ENCODE peak calls at places on chromosome 6, in nine cellular contexts. One of them, this sample, is unnamed. For H3K27me3 and H3K36me3, the result is how much of the 10 kb centered on the place peaks cover.

GRCh38 chr6:46637145-46637544 is 15.5 kb downstream of the CYP39A1 start:
- DNase-seq in PC-3: peak
- DNase-seq in spleen: no peak
- DNase-seq in mesenchymal stem cell: peak
- DNase-seq in effector memory CD4-positive, alpha-beta T cell: no peak
- DNase-seq in uterus: no peak
- DNase-seq in neural progenitor cell: no peak
- DNase-seq in cardiac muscle cell: peak
- DNase-seq in brain microvascular endothelial cell: no peak
- DNase-seq in this sample: no peak

GRCh38 chr6:63844287-63844686 is 208.7 kb downstream of the PHF3 start:
- DNase-seq in PC-3: no peak
- DNase-seq in spleen: no peak
- DNase-seq in mesenchymal stem cell: peak
- DNase-seq in effector memory CD4-positive, alpha-beta T cell: no peak
- DNase-seq in uterus: no peak
- DNase-seq in neural progenitor cell: no peak
- DNase-seq in cardiac muscle cell: peak
- DNase-seq in brain microvascular endothelial cell: peak
- DNase-seq in this sample: no peak

GRCh38 chr6:116106146-116106545 is 5.5 kb downstream of the NT5DC1 start:
- DNase-seq in PC-3: no peak
- DNase-seq in spleen: no peak
- DNase-seq in mesenchymal stem cell: peak
- DNase-seq in effector memory CD4-positive, alpha-beta T cell: no peak
- DNase-seq in uterus: no peak
- DNase-seq in neural progenitor cell: no peak
- DNase-seq in cardiac muscle cell: peak
- DNase-seq in brain microvascular endothelial cell: no peak
- DNase-seq in this sample: no peak

GRCh38 chr6:30260036-30260504 is 46.9 kb upstream of the TRIM26 start:
- DNase-seq in PC-3: no peak
- DNase-seq in spleen: peak
- DNase-seq in mesenchymal stem cell: no peak
- DNase-seq in effector memory CD4-positive, alpha-beta T cell: no peak
- DNase-seq in uterus: no peak
- DNase-seq in neural progenitor cell: no peak
- DNase-seq in cardiac muscle cell: peak
- DNase-seq in brain microvascular endothelial cell: no peak
- DNase-seq in this sample: peak

GRCh38 chr6:105494688-105495087 is 91.8 kb upstream of the PREP start:
- DNase-seq in PC-3: no peak
- DNase-seq in spleen: no peak
- DNase-seq in mesenchymal stem cell: no peak
- DNase-seq in effector memory CD4-positive, alpha-beta T cell: no peak
- DNase-seq in uterus: no peak
- DNase-seq in neural progenitor cell: no peak
- DNase-seq in cardiac muscle cell: no peak
- DNase-seq in brain microvascular endothelial cell: no peak
- DNase-seq in this sample: no peak

GRCh38 chr6:128554302-128554701 is 33.9 kb upstream of the PTPRK start:
- DNase-seq in PC-3: peak
- DNase-seq in spleen: no peak
- DNase-seq in mesenchymal stem cell: no peak
- DNase-seq in effector memory CD4-positive, alpha-beta T cell: no peak
- DNase-seq in uterus: no peak
- DNase-seq in neural progenitor cell: no peak
- DNase-seq in cardiac muscle cell: peak
- DNase-seq in brain microvascular endothelial cell: no peak
- DNase-seq in this sample: no peak

GRCh38 chr6:85660181-85660611 is 17.5 kb upstream of the SYNCRIP start:
- DNase-seq in PC-3: peak
- DNase-seq in spleen: no peak
- DNase-seq in mesenchymal stem cell: peak
- DNase-seq in effector memory CD4-positive, alpha-beta T cell: no peak
- DNase-seq in uterus: no peak
- DNase-seq in neural progenitor cell: no peak
- DNase-seq in cardiac muscle cell: peak
- DNase-seq in brain microvascular endothelial cell: peak
- DNase-seq in this sample: no peak

GRCh38 chr6:49269190-49269589 is 193.9 kb downstream of the MMUT start:
- DNase-seq in PC-3: peak
- DNase-seq in spleen: no peak
- DNase-seq in mesenchymal stem cell: no peak
- DNase-seq in effector memory CD4-positive, alpha-beta T cell: no peak
- DNase-seq in uterus: no peak
- DNase-seq in neural progenitor cell: no peak
- DNase-seq in cardiac muscle cell: no peak
- DNase-seq in brain microvascular endothelial cell: no peak
- DNase-seq in this sample: no peak

GRCh38 chr6:5425267-5425666 is 164.0 kb downstream of the FARS2 start:
- DNase-seq in PC-3: no peak
- DNase-seq in spleen: no peak
- DNase-seq in mesenchymal stem cell: peak
- DNase-seq in effector memory CD4-positive, alpha-beta T cell: no peak
- DNase-seq in uterus: no peak
- DNase-seq in neural progenitor cell: no peak
- DNase-seq in cardiac muscle cell: no peak
- DNase-seq in brain microvascular endothelial cell: no peak
- DNase-seq in this sample: no peak

GRCh38 chr6:53065266-53066058 is at the start of gene FBXO9:
- DNase-seq in PC-3: peak
- DNase-seq in spleen: peak
- DNase-seq in mesenchymal stem cell: peak
- DNase-seq in effector memory CD4-positive, alpha-beta T cell: peak
- DNase-seq in uterus: peak
- DNase-seq in neural progenitor cell: peak
- DNase-seq in cardiac muscle cell: peak
- DNase-seq in brain microvascular endothelial cell: no peak
- DNase-seq in this sample: no peak

GRCh38 chr6:91754691-91755090 is 1167.8 kb upstream of the MAP3K7 start:
- DNase-seq in PC-3: no peak
- DNase-seq in spleen: no peak
- DNase-seq in mesenchymal stem cell: no peak
- DNase-seq in effector memory CD4-positive, alpha-beta T cell: no peak
- DNase-seq in uterus: no peak
- DNase-seq in neural progenitor cell: no peak
- DNase-seq in cardiac muscle cell: no peak
- DNase-seq in brain microvascular endothelial cell: no peak
- DNase-seq in this sample: no peak

GRCh38 chr6:135044639-135045038 is 10.0 kb downstream of the HBS1L start:
- DNase-seq in PC-3: no peak
- DNase-seq in spleen: no peak
- DNase-seq in mesenchymal stem cell: no peak
- DNase-seq in effector memory CD4-positive, alpha-beta T cell: no peak
- DNase-seq in uterus: no peak
- DNase-seq in neural progenitor cell: no peak
- DNase-seq in cardiac muscle cell: no peak
- DNase-seq in brain microvascular endothelial cell: no peak
- DNase-seq in this sample: no peak
- H3K27me3 ChIP-seq in PC-3: under half
- H3K27me3 ChIP-seq in spleen: under half
- H3K27me3 ChIP-seq in mesenchymal stem cell: under half
- H3K27me3 ChIP-seq in effector memory CD4-positive, alpha-beta T cell: under half
- H3K27me3 ChIP-seq in uterus: under half
- H3K27me3 ChIP-seq in neural progenitor cell: under half
- H3K27me3 ChIP-seq in cardiac muscle cell: under half
- H3K27me3 ChIP-seq in brain microvascular endothelial cell: under half
- H3K27me3 ChIP-seq in this sample: under half

GRCh38 chr6:42679358-42679757 is 43.0 kb downstream of the PRPH2 start:
- DNase-seq in PC-3: no peak
- DNase-seq in spleen: no peak
- DNase-seq in mesenchymal stem cell: no peak
- DNase-seq in effector memory CD4-positive, alpha-beta T cell: no peak
- DNase-seq in uterus: no peak
- DNase-seq in neural progenitor cell: no peak
- DNase-seq in cardiac muscle cell: no peak
- DNase-seq in brain microvascular endothelial cell: no peak
- DNase-seq in this sample: no peak
- H3K36me3 ChIP-seq in PC-3: half or more
- H3K36me3 ChIP-seq in spleen: under half
- H3K36me3 ChIP-seq in mesenchymal stem cell: half or more
- H3K36me3 ChIP-seq in effector memory CD4-positive, alpha-beta T cell: half or more
- H3K36me3 ChIP-seq in uterus: under half
- H3K36me3 ChIP-seq in neural progenitor cell: under half
- H3K36me3 ChIP-seq in cardiac muscle cell: half or more
- H3K36me3 ChIP-seq in brain microvascular endothelial cell: under half
- H3K36me3 ChIP-seq in this sample: half or more

GRCh38 chr6:169289671-169290408 is 36.2 kb upstream of the THBS2 start:
- DNase-seq in PC-3: peak
- DNase-seq in spleen: no peak
- DNase-seq in mesenchymal stem cell: no peak
- DNase-seq in effector memory CD4-positive, alpha-beta T cell: no peak
- DNase-seq in uterus: peak
- DNase-seq in neural progenitor cell: no peak
- DNase-seq in cardiac muscle cell: peak
- DNase-seq in brain microvascular endothelial cell: peak
- DNase-seq in this sample: no peak

GRCh38 chr6:169291148-169291547 is 37.5 kb upstream of the THBS2 start:
- DNase-seq in PC-3: no peak
- DNase-seq in spleen: no peak
- DNase-seq in mesenchymal stem cell: no peak
- DNase-seq in effector memory CD4-positive, alpha-beta T cell: no peak
- DNase-seq in uterus: no peak
- DNase-seq in neural progenitor cell: no peak
- DNase-seq in cardiac muscle cell: no peak
- DNase-seq in brain microvascular endothelial cell: no peak
- DNase-seq in this sample: no peak

GRCh38 chr6:169292340-169293124 is 38.9 kb upstream of the THBS2 start:
- DNase-seq in PC-3: peak
- DNase-seq in spleen: no peak
- DNase-seq in mesenchymal stem cell: peak
- DNase-seq in effector memory CD4-positive, alpha-beta T cell: no peak
- DNase-seq in uterus: peak
- DNase-seq in neural progenitor cell: no peak
- DNase-seq in cardiac muscle cell: peak
- DNase-seq in brain microvascular endothelial cell: peak
- DNase-seq in this sample: no peak

GRCh38 chr6:169293196-169293595 is 39.5 kb upstream of the THBS2 start:
- DNase-seq in PC-3: no peak
- DNase-seq in spleen: no peak
- DNase-seq in mesenchymal stem cell: no peak
- DNase-seq in effector memory CD4-positive, alpha-beta T cell: no peak
- DNase-seq in uterus: no peak
- DNase-seq in neural progenitor cell: no peak
- DNase-seq in cardiac muscle cell: peak
- DNase-seq in brain microvascular endothelial cell: no peak
- DNase-seq in this sample: no peak

GRCh38 chr6:169291639-169292339 is 38.1 kb upstream of the THBS2 start:
- DNase-seq in PC-3: no peak
- DNase-seq in spleen: no peak
- DNase-seq in mesenchymal stem cell: no peak
- DNase-seq in effector memory CD4-positive, alpha-beta T cell: no peak
- DNase-seq in uterus: no peak
- DNase-seq in neural progenitor cell: no peak
- DNase-seq in cardiac muscle cell: no peak
- DNase-seq in brain microvascular endothelial cell: no peak
- DNase-seq in this sample: no peak
- H3K27ac ChIP-seq in PC-3: peak
- H3K27ac ChIP-seq in spleen: no peak
- H3K27ac ChIP-seq in mesenchymal stem cell: peak
- H3K27ac ChIP-seq in effector memory CD4-positive, alpha-beta T cell: no peak
- H3K27ac ChIP-seq in uterus: peak
- H3K27ac ChIP-seq in neural progenitor cell: no peak
- H3K27ac ChIP-seq in cardiac muscle cell: no peak
- H3K27ac ChIP-seq in brain microvascular endothelial cell: peak
- H3K27ac ChIP-seq in this sample: no peak

GRCh38 chr6:33492093-33492492 is 37.7 kb downstream of the ZBTB9 start:
- DNase-seq in PC-3: no peak
- DNase-seq in spleen: no peak
- DNase-seq in mesenchymal stem cell: no peak
- DNase-seq in effector memory CD4-positive, alpha-beta T cell: no peak
- DNase-seq in uterus: no peak
- DNase-seq in neural progenitor cell: peak
- DNase-seq in cardiac muscle cell: no peak
- DNase-seq in brain microvascular endothelial cell: no peak
- DNase-seq in this sample: no peak

GRCh38 chr6:33502486-33502885 is 48.1 kb downstream of the ZBTB9 start:
- DNase-seq in PC-3: no peak
- DNase-seq in spleen: no peak
- DNase-seq in mesenchymal stem cell: no peak
- DNase-seq in effector memory CD4-positive, alpha-beta T cell: no peak
- DNase-seq in uterus: no peak
- DNase-seq in neural progenitor cell: no peak
- DNase-seq in cardiac muscle cell: no peak
- DNase-seq in brain microvascular endothelial cell: no peak
- DNase-seq in this sample: no peak

GRCh38 chr6:33497157-33497556 is 42.8 kb downstream of the ZBTB9 start:
- DNase-seq in PC-3: no peak
- DNase-seq in spleen: no peak
- DNase-seq in mesenchymal stem cell: no peak
- DNase-seq in effector memory CD4-positive, alpha-beta T cell: no peak
- DNase-seq in uterus: no peak
- DNase-seq in neural progenitor cell: no peak
- DNase-seq in cardiac muscle cell: no peak
- DNase-seq in brain microvascular endothelial cell: no peak
- DNase-seq in this sample: no peak
- H3K27me3 ChIP-seq in PC-3: under half
- H3K27me3 ChIP-seq in spleen: under half
- H3K27me3 ChIP-seq in mesenchymal stem cell: under half
- H3K27me3 ChIP-seq in effector memory CD4-positive, alpha-beta T cell: under half
- H3K27me3 ChIP-seq in uterus: under half
- H3K27me3 ChIP-seq in neural progenitor cell: under half
- H3K27me3 ChIP-seq in cardiac muscle cell: under half
- H3K27me3 ChIP-seq in brain microvascular endothelial cell: under half
- H3K27me3 ChIP-seq in this sample: under half

DNA sequence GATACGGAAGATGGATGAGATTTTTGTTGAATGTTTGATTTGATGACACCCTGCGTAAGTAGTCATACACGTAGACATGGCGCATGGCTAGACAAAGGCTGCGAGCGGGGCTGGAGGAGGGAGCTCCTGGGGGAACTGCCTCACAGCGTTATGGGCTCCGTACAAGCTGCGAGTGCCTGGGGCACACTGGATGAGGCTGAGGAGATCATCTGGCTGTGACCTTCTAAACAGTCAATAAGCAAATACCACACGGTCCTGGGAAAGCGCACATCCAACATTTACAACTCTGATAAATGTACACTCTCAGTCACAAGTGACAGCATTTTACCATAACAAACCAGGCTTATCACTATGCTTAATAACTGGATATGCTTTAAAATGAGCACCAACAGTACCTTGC is 37.1 kb downstream of the SMLR1 start:
- DNase-seq in PC-3: no peak
- DNase-seq in spleen: no peak
- DNase-seq in mesenchymal stem cell: no peak
- DNase-seq in effector memory CD4-positive, alpha-beta T cell: no peak
- DNase-seq in uterus: no peak
- DNase-seq in neural progenitor cell: no peak
- DNase-seq in cardiac muscle cell: no peak
- DNase-seq in brain microvascular endothelial cell: no peak
- DNase-seq in this sample: no peak
- H3K36me3 ChIP-seq in PC-3: under half
- H3K36me3 ChIP-seq in spleen: under half
- H3K36me3 ChIP-seq in mesenchymal stem cell: under half
- H3K36me3 ChIP-seq in effector memory CD4-positive, alpha-beta T cell: under half
- H3K36me3 ChIP-seq in uterus: under half
- H3K36me3 ChIP-seq in neural progenitor cell: under half
- H3K36me3 ChIP-seq in cardiac muscle cell: under half
- H3K36me3 ChIP-seq in brain microvascular endothelial cell: under half
- H3K36me3 ChIP-seq in this sample: under half